ENCODE peak calls at places on chromosomes 7 and 10, in seven cellular contexts. One of them, this sample, is unnamed.

GRCh38 chr7:156764016-156764669 is 123.6 kb downstream of the RNF32 start:
- DNase-seq in mesenchymal stem cell: peak; percentile 81
- DNase-seq in IMR-90: peak; percentile 78
- DNase-seq in fibroblast of lung: peak; percentile 86
- DNase-seq in PC-3: peak; percentile 70
- DNase-seq in neural progenitor cell: peak; percentile 75
- DNase-seq in neuronal stem cell: no peak
- DNase-seq in this sample: no peak

GRCh38 chr7:110835209-110835608 is 255.7 kb upstream of the LRRN3 start:
- DNase-seq in mesenchymal stem cell: no peak
- DNase-seq in IMR-90: no peak
- DNase-seq in fibroblast of lung: no peak
- DNase-seq in PC-3: peak; percentile 47
- DNase-seq in neural progenitor cell: no peak
- DNase-seq in neuronal stem cell: no peak
- DNase-seq in this sample: no peak

GRCh38 chr7:100885440-100886141 is 3.9 kb downstream of the UFSP1 start:
- DNase-seq in mesenchymal stem cell: no peak
- DNase-seq in IMR-90: no peak
- DNase-seq in fibroblast of lung: no peak
- DNase-seq in PC-3: no peak
- DNase-seq in neural progenitor cell: no peak
- DNase-seq in neuronal stem cell: no peak
- DNase-seq in this sample: no peak

GRCh38 chr7:31687024-31687423 is at the start of gene PPP1R17:
- DNase-seq in mesenchymal stem cell: no peak
- DNase-seq in IMR-90: no peak
- DNase-seq in fibroblast of lung: no peak
- DNase-seq in PC-3: no peak
- DNase-seq in neural progenitor cell: peak; percentile 75
- DNase-seq in neuronal stem cell: peak; percentile 6
- DNase-seq in this sample: no peak

GRCh38 chr7:29878081-29878688 is 71.9 kb downstream of the WIPF3 start:
- DNase-seq in mesenchymal stem cell: peak; percentile 40
- DNase-seq in IMR-90: peak; percentile 46
- DNase-seq in fibroblast of lung: peak; percentile 59
- DNase-seq in PC-3: peak; percentile 76
- DNase-seq in neural progenitor cell: no peak
- DNase-seq in neuronal stem cell: no peak
- DNase-seq in this sample: no peak

GRCh38 chr7:127880454-127880853 is 150.8 kb downstream of the LRRC4 start:
- DNase-seq in mesenchymal stem cell: no peak
- DNase-seq in IMR-90: no peak
- DNase-seq in fibroblast of lung: no peak
- DNase-seq in PC-3: no peak
- DNase-seq in neural progenitor cell: no peak
- DNase-seq in neuronal stem cell: no peak
- DNase-seq in this sample: no peak

GRCh38 chr10:132447446-132448247 is 50.6 kb downstream of the PWWP2B start:
- DNase-seq in mesenchymal stem cell: peak; percentile 92
- DNase-seq in IMR-90: peak; percentile 71
- DNase-seq in fibroblast of lung: peak; percentile 71
- DNase-seq in PC-3: peak; percentile 75
- DNase-seq in neural progenitor cell: peak; percentile 56
- DNase-seq in neuronal stem cell: no peak
- DNase-seq in this sample: no peak

GRCh38 chr10:78777466-78778256 is 291.1 kb upstream of the ZMIZ1 start:
- DNase-seq in mesenchymal stem cell: peak; percentile 76
- DNase-seq in IMR-90: peak; percentile 57
- DNase-seq in fibroblast of lung: peak; percentile 64
- DNase-seq in PC-3: peak; percentile 71
- DNase-seq in neural progenitor cell: no peak
- DNase-seq in neuronal stem cell: no peak
- DNase-seq in this sample: no peak

GRCh38 chr10:125276137-125276536 is 115.8 kb upstream of the CTBP2 start:
- DNase-seq in mesenchymal stem cell: no peak
- DNase-seq in IMR-90: no peak
- DNase-seq in fibroblast of lung: no peak
- DNase-seq in PC-3: no peak
- DNase-seq in neural progenitor cell: no peak
- DNase-seq in neuronal stem cell: no peak
- DNase-seq in this sample: no peak

GRCh38 chr10:114635101-114635500 is 23.0 kb downstream of the ABLIM1 start:
- DNase-seq in mesenchymal stem cell: no peak
- DNase-seq in IMR-90: no peak
- DNase-seq in fibroblast of lung: no peak
- DNase-seq in PC-3: peak; percentile 40
- DNase-seq in neural progenitor cell: no peak
- DNase-seq in neuronal stem cell: no peak
- DNase-seq in this sample: no peak

GRCh38 chr7:80199072-80199471 is 64.4 kb downstream of the GNAI1 start:
- DNase-seq in mesenchymal stem cell: no peak
- DNase-seq in IMR-90: no peak
- DNase-seq in fibroblast of lung: no peak
- DNase-seq in PC-3: no peak
- DNase-seq in neural progenitor cell: no peak
- DNase-seq in neuronal stem cell: no peak
- DNase-seq in this sample: no peak

GRCh38 chr10:113493943-113494342 is 58.9 kb upstream of the HABP2 start:
- DNase-seq in mesenchymal stem cell: no peak
- DNase-seq in IMR-90: no peak
- DNase-seq in fibroblast of lung: no peak
- DNase-seq in PC-3: peak; percentile 65
- DNase-seq in neural progenitor cell: no peak
- DNase-seq in neuronal stem cell: no peak
- DNase-seq in this sample: no peak

DNA sequence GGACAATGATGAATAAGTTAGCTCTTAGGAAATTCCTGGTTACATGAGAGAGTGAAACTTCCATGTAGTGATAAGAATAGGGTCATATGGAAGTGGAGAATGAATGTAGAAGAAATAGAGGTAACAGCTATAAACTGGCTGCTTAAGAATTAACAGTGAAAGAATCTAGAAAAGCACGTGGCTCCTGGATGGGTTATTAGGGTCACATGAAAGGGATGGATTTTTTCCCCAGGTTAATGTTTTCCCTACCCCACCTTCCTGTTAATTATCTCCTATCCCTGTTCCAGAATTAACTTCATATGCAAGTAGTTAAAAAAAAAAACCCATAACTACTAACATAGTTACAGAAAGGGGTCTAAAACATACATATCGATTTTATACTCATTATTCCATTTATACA is 58.0 kb downstream of the ANKIB1 start:
- DNase-seq in mesenchymal stem cell: no peak
- DNase-seq in IMR-90: no peak
- DNase-seq in fibroblast of lung: no peak
- DNase-seq in PC-3: no peak
- DNase-seq in neural progenitor cell: no peak
- DNase-seq in neuronal stem cell: no peak
- DNase-seq in this sample: no peak
- H3K4me3 ChIP-seq in mesenchymal stem cell: no peak overlapping the region
- H3K4me3 ChIP-seq in IMR-90: no peak overlapping the region
- H3K4me3 ChIP-seq in fibroblast of lung: no peak overlapping the region
- H3K4me3 ChIP-seq in PC-3: no peak overlapping the region
- H3K4me3 ChIP-seq in neural progenitor cell: no peak overlapping the region
- H3K4me3 ChIP-seq in neuronal stem cell: no peak overlapping the region
- H3K4me3 ChIP-seq in this sample: no peak overlapping the region

GRCh38 chr10:89392974-89393373 is 551 bp downstream of the IFIT1 start:
- DNase-seq in mesenchymal stem cell: peak; percentile 98
- DNase-seq in IMR-90: peak; percentile 92
- DNase-seq in fibroblast of lung: peak; percentile 95
- DNase-seq in PC-3: no peak
- DNase-seq in neural progenitor cell: no peak
- DNase-seq in neuronal stem cell: no peak
- DNase-seq in this sample: no peak
- H3K9ac ChIP-seq in mesenchymal stem cell: peak overlapping the region; percentile 94
- H3K9ac ChIP-seq in IMR-90: peak overlapping the region; percentile 65
- H3K9ac ChIP-seq in fibroblast of lung: no peak overlapping the region
- H3K9ac ChIP-seq in PC-3: no peak overlapping the region
- H3K9ac ChIP-seq in neural progenitor cell: no peak overlapping the region
- H3K9ac ChIP-seq in neuronal stem cell: no peak overlapping the region
- H3K9ac ChIP-seq in this sample: no peak overlapping the region

DNA sequence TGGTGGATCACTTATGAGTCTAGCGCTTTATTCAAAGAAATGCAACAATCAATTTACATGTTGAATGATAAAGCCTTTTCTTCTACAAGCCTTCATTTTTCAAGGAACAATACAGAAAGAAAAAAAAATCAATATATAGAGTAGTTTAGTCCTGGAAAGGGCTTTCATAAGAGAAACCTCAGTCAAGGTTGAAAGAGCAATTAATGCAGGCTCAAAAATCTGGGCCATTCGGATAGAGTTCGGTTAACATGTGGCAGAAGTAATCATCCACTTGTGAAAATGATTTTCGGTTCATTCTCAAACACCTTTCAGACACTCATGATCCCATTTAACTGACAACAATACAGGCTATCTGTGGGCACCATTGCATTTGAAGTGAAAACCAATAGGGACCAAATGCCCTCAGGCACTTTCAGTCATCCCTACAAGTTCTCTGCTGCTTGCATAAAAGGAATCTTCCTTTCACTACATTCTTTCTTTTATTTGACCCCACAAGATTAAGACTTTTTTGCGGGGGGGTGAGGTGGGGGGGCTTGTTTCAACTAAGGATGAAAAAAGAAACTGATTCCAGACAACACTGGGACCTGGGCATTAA is 177.9 kb downstream of the RNF133 start:
- DNase-seq in mesenchymal stem cell: no peak
- DNase-seq in IMR-90: no peak
- DNase-seq in fibroblast of lung: no peak
- DNase-seq in PC-3: no peak
- DNase-seq in neural progenitor cell: peak; percentile 37
- DNase-seq in neuronal stem cell: no peak
- DNase-seq in this sample: no peak
- H3K4me3 ChIP-seq in mesenchymal stem cell: no peak overlapping the region
- H3K4me3 ChIP-seq in IMR-90: no peak overlapping the region
- H3K4me3 ChIP-seq in fibroblast of lung: no peak overlapping the region
- H3K4me3 ChIP-seq in PC-3: no peak overlapping the region
- H3K4me3 ChIP-seq in neural progenitor cell: no peak overlapping the region
- H3K4me3 ChIP-seq in neuronal stem cell: no peak overlapping the region
- H3K4me3 ChIP-seq in this sample: no peak overlapping the region

GRCh38 chr7:33905389-33906032 is at the start of gene BMPER:
- DNase-seq in mesenchymal stem cell: peak; percentile 39
- DNase-seq in IMR-90: peak; percentile 19
- DNase-seq in fibroblast of lung: no peak
- DNase-seq in PC-3: peak; percentile 14
- DNase-seq in neural progenitor cell: peak; percentile 89
- DNase-seq in neuronal stem cell: peak; percentile 49
- DNase-seq in this sample: no peak
- H3K9ac ChIP-seq in mesenchymal stem cell: peak within 1 kb of the TSS; percentile 98
- H3K9ac ChIP-seq in IMR-90: peak within 1 kb of the TSS; percentile 88
- H3K9ac ChIP-seq in fibroblast of lung: peak within 1 kb of the TSS; percentile 86
- H3K9ac ChIP-seq in PC-3: no peak within 1 kb of the TSS
- H3K9ac ChIP-seq in neural progenitor cell: peak within 1 kb of the TSS; percentile 9
- H3K9ac ChIP-seq in neuronal stem cell: peak within 1 kb of the TSS; percentile 88
- H3K9ac ChIP-seq in this sample: peak within 1 kb of the TSS; percentile 74

DNA sequence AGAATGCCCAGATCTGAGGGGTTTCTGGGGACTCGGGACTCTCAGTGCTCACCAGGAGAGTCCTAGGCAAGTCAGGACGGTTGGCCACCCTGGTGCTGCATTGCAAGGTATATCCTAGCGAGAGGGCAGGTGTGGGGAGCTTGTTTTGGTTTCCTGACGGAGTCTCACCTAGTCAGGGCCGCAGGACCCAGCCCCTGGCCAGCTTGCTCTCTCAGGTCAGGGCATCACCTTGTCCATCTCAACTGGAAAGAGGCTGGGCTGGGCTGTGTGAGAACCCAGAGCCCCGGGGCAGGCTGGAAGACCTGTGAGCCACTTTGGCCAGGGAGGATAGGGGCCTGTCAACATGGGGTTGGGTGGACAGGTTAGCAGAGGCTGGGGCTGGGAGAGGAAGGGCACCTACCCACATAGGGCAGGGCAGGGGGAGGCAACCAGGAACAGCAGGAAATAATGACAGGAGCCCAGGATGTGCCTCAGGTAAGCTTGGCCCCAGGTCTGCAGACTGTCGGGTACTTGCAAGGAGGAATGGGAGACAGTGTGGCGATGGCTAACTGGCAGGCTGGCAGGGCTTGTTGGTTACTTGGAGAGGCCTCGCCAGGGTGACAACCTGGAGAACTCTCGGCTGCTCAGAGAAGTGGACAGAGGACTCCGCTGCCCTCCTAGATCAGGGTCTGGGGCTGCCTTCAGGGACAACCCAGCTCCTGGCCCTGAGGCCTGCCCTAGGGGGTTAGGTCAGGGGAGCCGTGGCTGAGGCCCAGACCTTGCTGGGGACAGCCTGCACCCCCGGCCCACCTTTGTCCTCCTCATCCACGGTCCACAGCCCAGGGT is 31.4 kb downstream of the DNAJB12 start:
- DNase-seq in mesenchymal stem cell: no peak
- DNase-seq in IMR-90: no peak
- DNase-seq in fibroblast of lung: no peak
- DNase-seq in PC-3: no peak
- DNase-seq in neural progenitor cell: no peak
- DNase-seq in neuronal stem cell: no peak
- DNase-seq in this sample: no peak
- H3K4me3 ChIP-seq in mesenchymal stem cell: no peak overlapping the region
- H3K4me3 ChIP-seq in IMR-90: no peak overlapping the region
- H3K4me3 ChIP-seq in fibroblast of lung: no peak overlapping the region
- H3K4me3 ChIP-seq in PC-3: no peak overlapping the region
- H3K4me3 ChIP-seq in neural progenitor cell: no peak overlapping the region
- H3K4me3 ChIP-seq in neuronal stem cell: no peak overlapping the region
- H3K4me3 ChIP-seq in this sample: no peak overlapping the region

DNA sequence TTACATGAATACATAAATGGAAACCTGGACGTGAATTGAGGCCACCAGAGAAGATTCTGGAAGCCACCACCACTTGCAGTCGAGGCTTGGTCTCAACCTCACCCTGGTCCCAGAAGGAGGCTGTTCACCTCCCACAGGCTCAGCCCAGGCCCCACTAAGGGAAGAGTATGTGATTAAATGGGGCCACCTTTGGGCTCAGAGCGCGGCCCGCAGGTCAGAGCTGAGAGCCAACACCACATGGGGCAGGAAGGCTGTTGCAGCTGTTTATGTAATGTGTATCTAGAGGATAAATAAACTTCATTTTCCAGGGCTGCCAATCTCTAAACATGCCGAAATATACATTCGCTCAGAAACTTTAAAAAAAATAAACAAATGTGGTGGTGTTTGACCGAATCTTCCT is 17.6 kb upstream of the FGFR2 start:
- DNase-seq in mesenchymal stem cell: peak; percentile 63
- DNase-seq in IMR-90: no peak
- DNase-seq in fibroblast of lung: no peak
- DNase-seq in PC-3: no peak
- DNase-seq in neural progenitor cell: no peak
- DNase-seq in neuronal stem cell: no peak
- DNase-seq in this sample: no peak
- H3K9ac ChIP-seq in mesenchymal stem cell: no peak overlapping the region
- H3K9ac ChIP-seq in IMR-90: no peak overlapping the region
- H3K9ac ChIP-seq in fibroblast of lung: no peak overlapping the region
- H3K9ac ChIP-seq in PC-3: no peak overlapping the region
- H3K9ac ChIP-seq in neural progenitor cell: no peak overlapping the region
- H3K9ac ChIP-seq in neuronal stem cell: no peak overlapping the region
- H3K9ac ChIP-seq in this sample: no peak overlapping the region

This sample was measured in SK-N-MC.